ENCODE peak calls at places on chromosomes 1 and 21, in six cellular contexts. R is SK-N-SH, W is K562, Y is HepG2, T is A549, U is GM12878. O is an unnamed sample.

GRCh38 chr1:202349263-202349928 is 897 bp downstream of the PPP1R12B start:
- DNase-seq in R (peak), W (peak), Y (peak), T (no peak), U (no peak), O (no peak)

GRCh38 chr21:22981819-22982218 is 1983.6 kb downstream of the NCAM2 start:
- DNase-seq in R (no peak), W (no peak), Y (no peak), T (no peak), U (no peak), O (no peak)

GRCh38 chr1:91741301-91741700 is 144.7 kb downstream of the TGFBR3 start:
- DNase-seq in R (no peak), W (no peak), Y (no peak), T (no peak), U (no peak), O (no peak)

GRCh38 chr21:40019076-40019475 is 151.8 kb downstream of the PCP4 start:
- DNase-seq in R (no peak), W (no peak), Y (no peak), T (no peak), U (no peak), O (no peak)

GRCh38 chr1:92211166-92211565 is 6.5 kb upstream of the C1orf146 start:
- DNase-seq in R (no peak), W (no peak), Y (no peak), T (no peak), U (no peak), O (no peak)

GRCh38 chr1:227544067-227544655 is 19.2 kb upstream of the ZNF678 start:
- DNase-seq in R (no peak), W (no peak), Y (no peak), T (no peak), U (no peak), O (no peak)

GRCh38 chr1:225653463-225654276 is 747 bp upstream of the ENAH start:
- DNase-seq in R (no peak), W (no peak), Y (peak), T (peak), U (no peak), O (no peak)

GRCh38 chr1:181409981-181410380 is 73.3 kb upstream of the CACNA1E start:
- DNase-seq in R (no peak), W (no peak), Y (no peak), T (no peak), U (no peak), O (no peak)

GRCh38 chr1:92486251-92487077 is at the start of gene GFI1:
- DNase-seq in R (peak), W (no peak), Y (peak), T (no peak), U (no peak), O (no peak)

GRCh38 chr21:40990366-40990765 is 143.4 kb upstream of the DSCAM start:
- DNase-seq in R (no peak), W (no peak), Y (no peak), T (no peak), U (no peak), O (no peak)

GRCh38 chr1:172826096-172826741 is 167.3 kb downstream of the FASLG start:
- DNase-seq in R (peak), W (peak), Y (peak), T (peak), U (no peak), O (peak)

GRCh38 chr1:220748091-220748934 is at the start of gene MTARC2:
- DNase-seq in R (peak), W (no peak), Y (peak), T (peak), U (no peak), O (peak)

GRCh38 chr1:186476306-186477040 is 15.6 kb upstream of the PDC start:
- DNase-seq in R (no peak), W (no peak), Y (no peak), T (no peak), U (no peak), O (no peak)

GRCh38 chr1:6348511-6349191 is 44.9 kb downstream of the ACOT7 start:
- DNase-seq in R (no peak), W (no peak), Y (no peak), T (no peak), U (no peak), O (no peak)

GRCh38 chr21:38859852-38860251 is 54.1 kb downstream of the ETS2 start:
- DNase-seq in R (no peak), W (no peak), Y (no peak), T (no peak), U (no peak), O (no peak)

GRCh38 chr1:74689800-74690696 is 16.5 kb upstream of the ERICH3 start:
- DNase-seq in R (peak), W (peak), Y (peak), T (no peak), U (no peak), O (peak)

GRCh38 chr1:151003175-151003574 is 3.5 kb downstream of the MINDY1 start:
- DNase-seq in R (no peak), W (no peak), Y (no peak), T (no peak), U (no peak), O (no peak)

GRCh38 chr1:206939841-206940587 is 6.3 kb downstream of the PIGR start:
- DNase-seq in R (no peak), W (no peak), Y (no peak), T (no peak), U (no peak), O (no peak)

GRCh38 chr21:22791986-22792560 is 1793.9 kb downstream of the NCAM2 start:
- DNase-seq in R (peak), W (peak), Y (peak), T (peak), U (no peak), O (no peak)

GRCh38 chr1:64823691-64824476 is 79.0 kb downstream of the RAVER2 start:
- DNase-seq in R (peak), W (peak), Y (peak), T (peak), U (peak), O (peak)

GRCh38 chr1:79151006-79151796 is 144.7 kb upstream of the ADGRL4 start:
- DNase-seq in R (no peak), W (no peak), Y (no peak), T (no peak), U (no peak), O (no peak)

GRCh38 chr21:25827513-25827912 is 92.7 kb downstream of the GABPA start:
- DNase-seq in R (no peak), W (no peak), Y (no peak), T (no peak), U (no peak), O (no peak)

GRCh38 chr1:154442006-154442740 is 37.0 kb downstream of the IL6R start:
- DNase-seq in R (no peak), W (peak), Y (no peak), T (no peak), U (no peak), O (no peak)

GRCh38 chr1:87325982-87326738 is 2.5 kb upstream of the LMO4 start:
- DNase-seq in R (peak), W (peak), Y (peak), T (peak), U (no peak), O (no peak)

GRCh38 chr1:159783724-159784123 is 3.0 kb downstream of the DUSP23 start:
- DNase-seq in R (no peak), W (no peak), Y (no peak), T (no peak), U (no peak), O (no peak)

GRCh38 chr1:201270616-201271390 is 12.5 kb upstream of the PKP1 start:
- DNase-seq in R (no peak), W (no peak), Y (no peak), T (no peak), U (no peak), O (no peak)
- TF ChIP-seq MAX in R (no peak), W (no peak), Y (no peak), T (no peak), U (no peak), O (no peak)

GRCh38 chr1:208101661-208102431 is 142.3 kb downstream of the PLXNA2 start:
- DNase-seq in R (no peak), W (no peak), Y (peak), T (no peak), U (no peak), O (no peak)
- TF ChIP-seq REST in R (no peak), W (no peak), Y (no peak), T (no peak), U (no peak), O (no peak)

DNA sequence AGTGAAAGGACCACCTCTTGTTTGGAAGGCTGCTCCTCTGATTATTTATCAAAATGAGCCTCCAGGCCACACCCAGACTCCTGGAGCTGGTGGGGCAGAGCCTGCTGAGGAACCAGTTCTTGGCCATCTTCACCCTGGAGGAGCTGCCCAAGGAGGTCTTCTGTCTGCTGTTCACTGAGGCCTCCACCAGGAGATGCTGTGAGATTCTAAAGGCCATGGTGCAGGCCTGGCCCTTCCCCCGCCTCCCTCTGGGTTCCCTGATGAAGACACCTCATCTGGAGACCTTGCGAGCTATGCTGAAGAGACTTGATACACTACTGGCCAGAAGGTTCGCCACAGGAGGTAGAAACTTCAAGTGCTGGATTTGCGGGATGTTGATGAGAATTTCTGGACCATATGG is 61.7 kb upstream of the GJA8 start:
- DNase-seq in R (no peak), W (peak), Y (no peak), T (peak), U (no peak), O (peak)
- TF ChIP-seq CTCF in R (peak), W (peak), Y (peak), T (no peak), U (peak), O (no peak)

DNA sequence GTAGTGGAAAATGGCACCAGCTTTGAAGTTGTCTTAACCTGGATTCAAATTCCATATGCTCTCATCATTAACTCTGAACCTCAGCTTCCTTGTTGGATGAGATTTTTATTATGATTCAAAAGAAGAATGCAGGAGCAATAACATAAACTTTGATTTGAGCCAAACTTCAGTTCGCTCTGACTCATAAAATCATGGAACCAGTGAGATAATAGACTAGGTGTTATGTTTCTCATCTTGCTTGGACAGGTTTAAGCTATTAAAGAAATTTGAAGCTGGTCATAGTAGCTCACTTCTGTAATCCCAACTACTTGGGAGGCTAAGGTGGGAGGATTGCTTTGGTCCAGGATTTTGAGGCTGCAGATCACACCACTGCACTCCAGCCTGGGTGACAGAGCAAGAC is 172.8 kb downstream of the CLEC20A start:
- DNase-seq in R (no peak), W (no peak), Y (no peak), T (no peak), U (no peak), O (no peak)
- TF ChIP-seq MAX in R (no peak), W (no peak), Y (no peak), T (no peak), U (no peak), O (no peak)

GRCh38 chr1:15953791-15954201 is 22.1 kb downstream of the ZBTB17 start:
- DNase-seq in R (peak), W (peak), Y (no peak), T (no peak), U (no peak), O (no peak)
- TF ChIP-seq REST in R (no peak), W (no peak), Y (no peak), T (no peak), U (no peak), O (no peak)

DNA sequence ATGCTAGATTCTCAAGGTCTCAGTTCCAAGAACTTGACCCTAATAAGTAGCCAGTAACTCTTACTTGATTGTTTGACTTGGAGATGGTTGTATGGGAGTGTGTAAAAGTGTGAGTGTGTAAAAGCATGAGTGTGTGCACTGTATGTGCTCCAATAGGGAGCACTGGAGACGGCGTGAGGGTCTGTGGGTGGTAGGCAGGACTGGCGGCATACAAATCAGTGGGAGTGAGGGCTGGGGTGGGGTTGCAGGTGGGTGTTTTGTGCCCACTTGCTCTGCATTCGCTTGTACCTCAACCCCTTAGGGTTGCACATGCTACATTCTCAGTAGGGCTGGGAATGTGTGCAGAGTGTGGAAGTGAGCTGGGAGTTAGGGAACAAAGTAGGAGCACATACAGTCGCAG is 79.5 kb upstream of the CD34 start:
- DNase-seq in R (no peak), W (no peak), Y (no peak), T (no peak), U (no peak), O (no peak)
- TF ChIP-seq CTCF in R (no peak), W (no peak), Y (no peak), T (no peak), U (no peak), O (no peak)

DNA sequence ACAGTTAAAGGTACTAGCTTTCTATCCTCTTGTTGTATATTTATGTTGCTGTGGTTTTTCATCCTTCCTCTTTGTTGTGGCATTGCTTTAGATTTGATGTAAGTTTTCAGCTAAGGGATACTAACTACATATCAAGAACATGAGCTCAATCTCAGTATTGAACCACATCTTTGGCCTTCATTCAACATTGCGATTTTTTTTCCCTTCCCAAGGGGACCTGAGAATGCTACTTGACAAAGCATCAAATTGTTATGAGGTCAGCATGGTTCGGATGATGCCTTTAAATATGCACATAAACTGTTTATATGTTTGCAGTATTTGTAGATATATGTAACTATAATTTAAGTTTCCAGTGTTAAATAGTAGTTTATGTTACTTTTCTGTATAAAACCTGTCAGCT is 31.7 kb upstream of the GPR88 start:
- DNase-seq in R (no peak), W (no peak), Y (no peak), T (no peak), U (no peak), O (no peak)
- TF ChIP-seq MAX in R (no peak), W (no peak), Y (no peak), T (no peak), U (no peak), O (no peak)

DNA sequence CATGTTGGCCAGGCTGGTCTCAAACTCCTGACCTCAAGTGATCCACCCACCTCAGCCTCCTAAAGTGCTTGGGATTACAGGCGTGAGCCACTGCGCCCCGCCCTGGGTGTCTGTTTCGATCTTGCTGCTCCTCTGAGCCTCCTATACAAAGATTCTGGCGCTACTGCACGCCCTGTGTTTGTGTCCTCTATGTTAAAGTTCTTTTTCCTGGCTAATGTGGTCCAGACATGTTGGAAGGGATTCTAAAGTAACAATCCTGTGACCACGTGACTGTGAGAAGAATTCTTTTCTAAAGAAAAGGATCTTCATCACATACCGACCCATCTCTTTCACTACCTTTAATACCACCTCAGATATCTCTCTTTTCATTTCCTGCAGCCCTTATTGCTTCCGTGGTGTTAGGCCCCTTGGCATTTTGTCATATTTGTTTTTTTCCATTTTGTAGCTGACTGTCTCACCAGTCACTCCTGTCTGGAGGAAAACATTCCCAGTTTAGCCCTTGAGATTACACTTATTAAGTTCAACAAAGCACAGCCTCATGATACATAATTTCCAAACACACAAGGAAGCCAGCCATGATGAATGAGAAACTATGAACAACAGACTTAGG is 27.2 kb upstream of the ENO1 start:
- DNase-seq in R (no peak), W (no peak), Y (no peak), T (no peak), U (no peak), O (no peak)
- TF ChIP-seq REST in R (no peak), W (no peak), Y (no peak), T (no peak), U (no peak), O (no peak)

DNA sequence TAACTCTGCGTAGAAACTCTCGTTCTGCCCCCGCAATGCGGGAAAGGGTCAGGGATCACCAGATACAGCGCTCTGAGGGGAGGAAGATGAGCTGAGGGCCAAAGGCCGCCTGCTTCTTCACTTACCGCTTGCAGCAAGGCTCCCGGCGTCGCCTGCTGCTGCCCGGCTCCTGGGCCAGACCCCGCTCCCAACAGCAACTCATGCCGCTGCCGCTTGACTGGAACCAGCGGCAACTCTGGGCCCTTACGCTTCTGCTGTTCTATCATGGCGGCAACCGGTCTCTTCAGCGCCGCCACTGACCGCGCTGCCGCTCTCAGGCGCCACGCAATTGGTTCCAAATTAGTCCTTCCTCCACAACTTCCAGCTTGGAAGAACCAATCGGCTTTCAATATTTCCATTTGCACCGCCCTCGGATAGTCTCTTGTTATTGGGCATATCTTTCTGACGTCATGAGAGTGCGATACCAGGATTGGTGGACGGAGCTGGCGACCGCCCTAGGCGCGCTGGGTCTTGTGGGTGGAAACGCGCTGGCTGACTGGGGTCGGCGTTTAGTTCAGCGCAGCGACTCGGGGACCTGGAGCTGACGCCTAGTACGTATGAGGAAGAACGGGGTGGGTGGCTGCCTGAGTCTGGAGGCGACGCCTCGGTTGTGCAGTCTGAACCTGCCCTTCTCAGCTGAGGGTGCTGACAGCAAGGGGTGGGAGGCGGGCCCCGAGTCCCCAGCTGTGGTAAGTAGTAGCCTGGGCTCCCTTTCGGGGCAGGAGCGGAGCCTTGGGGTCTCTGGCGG is at the start of the genes SNRNP40 and ZCCHC17:
- DNase-seq in R (peak), W (peak), Y (peak), T (peak), U (peak), O (peak)
- TF ChIP-seq CTCF in R (no peak), W (peak), Y (peak), T (no peak), U (no peak), O (no peak)